ENCODE peak calls at places on chromosomes 3 and 15, in seven cellular contexts. U is heart left ventricle; H is caudate nucleus; S is K562; M is CD4-positive, alpha-beta T cell; B is thoracic aorta; J is transverse colon. I is an unnamed sample.

GRCh38 chr3:119600732-119601131 is 3.0 kb downstream of the PLA1A start:
- DNase-seq in H (no peak), S (peak), M (no peak), B (no peak), U (peak), J (no peak), I (peak)

GRCh38 chr15:34616613-34617012 is 33.2 kb upstream of the GOLGA8B start:
- DNase-seq in J (no peak), H (no peak), M (no peak), S (peak), B (no peak), U (peak), I (no peak)

GRCh38 chr3:107574650-107575049 is 51.9 kb downstream of the BBX start:
- DNase-seq in S (peak), H (no peak), J (no peak), U (no peak), B (no peak), M (no peak), I (no peak)

GRCh38 chr3:153513236-153513635 is 351.2 kb downstream of the RAP2B start:
- DNase-seq in B (no peak), U (no peak), S (no peak), H (no peak), J (no peak), M (no peak), I (no peak)

GRCh38 chr3:159189994-159190669 is 388.3 kb downstream of the MFSD1 start:
- DNase-seq in H (no peak), S (no peak), J (no peak), M (no peak), U (no peak), B (no peak), I (no peak)

GRCh38 chr3:61985020-61985419 is 388.3 kb downstream of the FEZF2 start:
- DNase-seq in M (no peak), U (no peak), J (no peak), S (no peak), H (no peak), B (no peak), I (no peak)

GRCh38 chr15:70262171-70262570 is 164.5 kb upstream of the TLE3 start:
- DNase-seq in H (no peak), M (no peak), S (no peak), U (no peak), J (no peak), B (no peak), I (no peak)

GRCh38 chr3:46711770-46712169 is 5.9 kb downstream of the PRSS50 start:
- DNase-seq in U (no peak), B (no peak), H (no peak), S (no peak), J (no peak), M (no peak), I (no peak)

GRCh38 chr3:36763850-36764703 is at the start of gene DCLK3:
- DNase-seq in M (no peak), S (no peak), U (no peak), H (no peak), B (no peak), J (no peak), I (peak)

GRCh38 chr15:76340802-76341365 is 4.3 kb downstream of the ISL2 start:
- DNase-seq in H (no peak), B (no peak), J (peak), M (peak), U (no peak), S (no peak), I (no peak)

GRCh38 chr3:58214484-58215316 is 3.9 kb upstream of the DNASE1L3 start:
- DNase-seq in U (no peak), H (no peak), S (no peak), J (peak), M (no peak), B (no peak), I (no peak)

GRCh38 chr15:101014921-101015841 is 96.0 kb downstream of the LRRK1 start:
- DNase-seq in M (peak), J (peak), H (peak), U (peak), S (peak), B (no peak), I (peak)

GRCh38 chr15:52424856-52425431 is 103.7 kb downstream of the MYO5A start:
- DNase-seq in H (no peak), S (no peak), U (no peak), J (no peak), B (no peak), M (no peak), I (no peak)

GRCh38 chr3:119395923-119396358 is 67.5 kb downstream of the TMEM39A start:
- DNase-seq in H (no peak), M (no peak), U (no peak), S (no peak), B (no peak), J (no peak), I (no peak)

GRCh38 chr15:70582143-70582945 is 181.0 kb downstream of the UACA start:
- DNase-seq in M (no peak), S (no peak), U (no peak), B (no peak), H (no peak), J (no peak), I (no peak)

GRCh38 chr3:21435871-21436270 is 315.1 kb downstream of the ZNF385D start:
- DNase-seq in U (peak), H (no peak), M (no peak), S (no peak), J (no peak), B (peak), I (no peak)

GRCh38 chr3:141231101-141231922 is at the start of gene PXYLP1:
- DNase-seq in H (peak), B (peak), M (peak), J (peak), S (peak), U (peak), I (peak)

GRCh38 chr3:168250415-168250861 is 154.7 kb upstream of the GOLIM4 start:
- DNase-seq in M (no peak), B (no peak), H (no peak), U (no peak), S (no peak), J (no peak), I (no peak)

GRCh38 chr15:43150171-43150929 is 17.0 kb downstream of the TMEM62 start:
- DNase-seq in H (no peak), M (no peak), S (peak), U (no peak), J (no peak), B (no peak), I (no peak)

GRCh38 chr15:44536298-44536961 is 517 bp upstream of the EIF3J start:
- DNase-seq in S (peak), H (peak), B (peak), J (peak), U (peak), M (no peak), I (peak)

GRCh38 chr3:138213373-138214085 is 26.4 kb downstream of the ARMC8 start:
- DNase-seq in U (no peak), M (no peak), J (no peak), B (no peak), H (no peak), S (no peak), I (no peak)

GRCh38 chr3:83514130-83514914 is 1444.5 kb upstream of the CADM2 start:
- DNase-seq in U (no peak), J (no peak), H (no peak), M (no peak), S (no peak), B (no peak), I (no peak)

GRCh38 chr15:34783986-34784385 is 11.4 kb downstream of the ACTC1 start:
- DNase-seq in U (no peak), B (no peak), M (no peak), S (no peak), J (no peak), H (no peak), I (no peak)

GRCh38 chr15:31871159-31871886 is 159.0 kb upstream of the CHRNA7 start:
- DNase-seq in S (no peak), J (no peak), M (no peak), B (no peak), H (no peak), U (no peak), I (no peak)

DNA sequence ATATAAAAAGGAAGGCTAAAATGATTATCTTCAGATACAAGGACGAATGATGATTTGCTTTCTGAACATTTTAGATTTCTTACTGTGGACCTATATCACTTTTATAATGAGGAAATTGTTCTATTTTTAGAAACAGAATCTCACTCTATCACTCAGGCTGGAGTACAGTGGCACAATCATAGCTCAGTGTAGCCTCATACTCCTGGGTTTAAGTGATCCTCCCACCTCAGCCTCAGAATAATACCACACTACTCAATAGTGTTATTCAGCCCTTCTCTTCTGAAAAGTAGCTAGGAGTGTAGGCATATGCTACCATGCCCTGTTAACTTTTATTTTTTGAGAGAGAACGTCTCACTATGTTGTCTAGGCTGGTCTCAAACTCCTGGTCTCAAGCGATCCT is 15.8 kb downstream of the DNAJC13 start:
- DNase-seq in H (no peak), M (no peak), J (no peak), B (no peak), S (no peak), U (no peak), I (no peak)
- H3K27ac ChIP-seq in H (no peak), M (no peak), J (no peak), B (no peak), S (peak), U (no peak), I (no peak)

DNA sequence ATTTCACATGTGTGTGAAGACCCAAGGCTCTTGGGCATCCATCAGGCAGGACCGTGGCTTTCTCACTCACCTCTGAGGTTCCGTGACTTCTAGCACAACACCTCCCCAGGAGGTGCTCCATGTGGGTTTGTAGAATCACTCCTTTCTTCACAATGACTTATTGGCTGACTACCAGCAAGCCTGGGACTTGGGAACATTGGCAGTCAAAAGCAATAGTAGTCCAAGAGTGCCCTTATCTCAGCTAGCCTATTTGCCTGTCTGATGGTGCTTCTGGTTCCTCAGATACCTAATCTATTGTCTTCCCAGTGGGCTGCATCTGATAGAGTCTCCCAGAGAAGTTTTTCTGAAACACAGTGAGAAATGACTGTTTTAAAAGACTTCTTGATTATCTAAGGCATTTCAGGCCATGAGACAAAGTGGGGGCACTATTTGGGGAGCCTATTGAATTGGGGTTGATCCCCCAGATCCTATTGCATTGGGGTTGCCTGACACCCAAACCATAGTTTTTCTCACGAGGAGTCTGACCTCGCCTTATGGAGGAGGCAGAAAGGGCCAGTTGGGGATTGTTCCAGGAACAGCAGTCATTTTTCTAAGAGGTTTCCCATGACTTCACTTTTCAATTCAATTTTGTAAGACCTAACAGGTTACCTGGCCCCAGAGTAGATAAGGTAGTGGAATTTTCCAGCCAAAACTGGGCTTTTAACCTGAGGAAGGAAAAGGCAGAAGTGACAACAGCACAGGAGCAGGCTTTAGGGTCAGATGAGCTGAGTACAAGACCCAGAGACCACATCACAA is 88.0 kb downstream of the CYP19A1 start:
- DNase-seq in S (no peak), J (no peak), H (no peak), U (no peak), M (no peak), B (no peak), I (no peak)
- H3K27ac ChIP-seq in S (no peak), J (no peak), H (no peak), U (no peak), M (no peak), B (no peak), I (no peak)

DNA sequence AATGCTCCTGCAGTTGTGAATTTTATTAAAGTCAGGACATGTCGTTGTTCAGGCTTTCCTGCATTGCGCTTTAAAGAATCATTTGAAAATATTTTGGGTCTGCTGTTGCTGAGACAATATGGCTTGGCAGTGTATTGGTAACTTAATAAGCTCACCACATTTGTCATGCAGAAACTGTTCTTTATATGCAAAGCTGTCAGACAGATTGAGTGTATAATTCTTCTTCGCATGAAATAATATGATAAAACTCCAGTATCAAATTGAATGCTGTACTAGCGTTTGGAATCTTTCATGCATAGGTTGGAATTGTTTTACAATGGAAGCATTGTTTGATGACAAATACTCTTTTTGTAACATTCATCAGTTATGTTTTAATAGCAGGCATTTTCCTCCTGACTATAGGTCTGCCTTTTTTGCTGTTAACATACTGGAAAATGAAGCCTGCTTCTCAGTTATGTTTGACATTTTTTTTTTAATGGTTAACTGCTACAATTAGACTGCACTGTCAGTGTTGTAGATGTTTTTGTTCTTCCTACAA is 53.9 kb downstream of the RBMS3 start:
- DNase-seq in H (no peak), S (no peak), B (no peak), J (no peak), M (no peak), U (no peak), I (no peak)
- H3K27ac ChIP-seq in H (no peak), S (no peak), B (peak), J (peak), M (no peak), U (peak), I (no peak)

GRCh38 chr3:194265996-194266657 is 85.0 kb downstream of the CPN2 start:
- DNase-seq in M (no peak), J (no peak), S (no peak), B (no peak), H (no peak), U (no peak), I (no peak)
- H3K27ac ChIP-seq in M (no peak), J (peak), S (no peak), B (peak), H (peak), U (peak), I (peak)

DNA sequence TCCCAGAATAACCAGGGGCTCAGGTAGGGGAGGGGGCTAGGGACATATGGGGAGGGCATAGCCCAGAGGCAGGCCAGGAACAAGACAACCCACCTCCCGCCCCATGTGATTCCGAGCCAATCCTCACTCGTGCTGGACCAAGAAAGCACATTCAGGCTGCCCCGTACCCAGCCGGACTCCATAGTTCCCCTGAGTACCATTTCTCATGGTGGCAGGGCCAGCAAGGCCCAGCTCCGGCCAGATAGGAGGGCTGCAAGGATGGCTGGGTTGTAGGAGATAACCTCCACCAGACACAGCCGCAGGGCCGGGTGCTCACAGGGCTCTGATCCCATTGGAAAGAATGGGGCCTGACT is 11.4 kb downstream of the SEMA7A start:
- DNase-seq in U (no peak), S (no peak), J (no peak), M (no peak), B (no peak), H (no peak), I (no peak)
- H3K27ac ChIP-seq in U (no peak), S (no peak), J (peak), M (no peak), B (no peak), H (peak), I (peak)

GRCh38 chr3:66473637-66474036 is 27.2 kb downstream of the LRIG1 start:
- DNase-seq in U (no peak), J (no peak), B (no peak), H (no peak), S (no peak), M (no peak), I (no peak)

GRCh38 chr3:66475386-66476020 is 25.3 kb downstream of the LRIG1 start:
- DNase-seq in B (no peak), U (no peak), S (no peak), J (no peak), M (no peak), H (no peak), I (no peak)

GRCh38 chr3:66472313-66473134 is 28.3 kb downstream of the LRIG1 start:
- DNase-seq in H (no peak), J (peak), M (no peak), S (no peak), B (no peak), U (no peak), I (no peak)

GRCh38 chr3:66470956-66471686 is 29.7 kb downstream of the LRIG1 start:
- DNase-seq in U (no peak), J (no peak), H (no peak), M (no peak), S (no peak), B (no peak), I (no peak)

DNA sequence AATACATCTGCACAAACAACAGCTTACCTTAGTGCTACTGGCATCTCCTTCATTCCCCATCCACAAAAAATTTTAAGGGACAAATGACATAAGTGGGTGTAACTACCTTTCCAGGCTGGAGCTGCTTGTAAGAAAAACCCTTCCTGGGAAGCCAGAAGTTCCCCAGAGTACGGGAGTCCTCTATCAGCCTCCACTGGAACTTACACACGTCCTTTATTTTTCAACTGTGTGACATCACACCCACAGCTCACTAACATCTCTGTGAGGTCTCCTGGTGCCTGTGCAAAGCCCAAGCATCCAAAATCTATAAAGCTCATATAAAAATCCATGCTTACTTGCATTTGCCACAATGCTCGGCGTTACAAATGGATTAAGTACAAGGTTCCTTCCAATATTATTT is 27.6 kb downstream of the LRIG1 start:
- DNase-seq in J (no peak), U (no peak), M (no peak), B (no peak), H (no peak), S (no peak), I (no peak)
- H3K27ac ChIP-seq in J (peak), U (peak), M (no peak), B (peak), H (no peak), S (no peak), I (no peak)

DNA sequence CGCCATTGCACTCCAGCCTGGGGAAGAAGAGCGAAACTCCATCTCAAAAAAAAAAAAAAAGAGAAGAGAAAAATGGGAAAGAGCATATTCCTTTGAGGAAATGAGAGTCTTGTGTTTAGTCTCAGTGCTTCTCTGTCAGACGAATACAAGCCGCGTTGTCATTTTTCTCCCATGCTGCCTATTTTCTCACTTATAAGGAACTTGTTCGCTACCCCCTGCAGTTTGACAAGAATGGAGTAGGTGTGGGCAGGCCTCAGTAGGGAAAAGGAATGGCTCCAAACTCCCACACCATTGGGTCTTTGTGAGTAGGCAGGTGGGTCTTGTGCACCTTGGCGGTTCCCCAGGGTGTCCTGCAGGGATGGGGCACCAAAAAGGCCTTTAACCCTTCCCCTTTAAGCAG is 6.5 kb downstream of the GPR160 start:
- DNase-seq in J (no peak), U (no peak), B (no peak), H (no peak), M (no peak), S (no peak), I (no peak)
- H3K27ac ChIP-seq in J (peak), U (no peak), B (no peak), H (no peak), M (no peak), S (no peak), I (no peak)